ENCODE peak calls at places on chromosomes 5 and 9, in seven cellular contexts. One of them, this sample, is unnamed.

GRCh38 chr5:90353254-90353653 is 56.3 kb downstream of the CETN3 start:
- DNase-seq in breast epithelium: no peak
- DNase-seq in lower lobe of right lung: no peak
- DNase-seq in left ventricle myocardium inferior: no peak
- DNase-seq in right atrium auricular region: no peak
- DNase-seq in sigmoid colon: no peak
- DNase-seq in hepatocyte: no peak
- DNase-seq in this sample: no peak

GRCh38 chr5:168401880-168402279 is 84.4 kb upstream of the RARS1 start:
- DNase-seq in breast epithelium: no peak
- DNase-seq in lower lobe of right lung: no peak
- DNase-seq in left ventricle myocardium inferior: no peak
- DNase-seq in right atrium auricular region: no peak
- DNase-seq in sigmoid colon: no peak
- DNase-seq in hepatocyte: no peak
- DNase-seq in this sample: no peak

GRCh38 chr9:110050925-110051355 is 157.0 kb downstream of the C9orf152 start:
- DNase-seq in breast epithelium: no peak
- DNase-seq in lower lobe of right lung: no peak
- DNase-seq in left ventricle myocardium inferior: no peak
- DNase-seq in right atrium auricular region: peak; percentile 74
- DNase-seq in sigmoid colon: peak; percentile 80
- DNase-seq in hepatocyte: no peak
- DNase-seq in this sample: peak; percentile 87

GRCh38 chr9:128259156-128259555 is 16.7 kb downstream of the GOLGA2 start:
- DNase-seq in breast epithelium: no peak
- DNase-seq in lower lobe of right lung: no peak
- DNase-seq in left ventricle myocardium inferior: no peak
- DNase-seq in right atrium auricular region: no peak
- DNase-seq in sigmoid colon: no peak
- DNase-seq in hepatocyte: no peak
- DNase-seq in this sample: no peak

GRCh38 chr5:161286066-161286655 is 260.4 kb downstream of the GABRB2 start:
- DNase-seq in breast epithelium: no peak
- DNase-seq in lower lobe of right lung: no peak
- DNase-seq in left ventricle myocardium inferior: no peak
- DNase-seq in right atrium auricular region: no peak
- DNase-seq in sigmoid colon: no peak
- DNase-seq in hepatocyte: no peak
- DNase-seq in this sample: no peak

GRCh38 chr5:11540112-11540511 is 364.1 kb downstream of the CTNND2 start:
- DNase-seq in breast epithelium: no peak
- DNase-seq in lower lobe of right lung: no peak
- DNase-seq in left ventricle myocardium inferior: no peak
- DNase-seq in right atrium auricular region: no peak
- DNase-seq in sigmoid colon: no peak
- DNase-seq in hepatocyte: no peak
- DNase-seq in this sample: no peak

GRCh38 chr5:180467028-180467427 is 27.2 kb upstream of the CNOT6 start:
- DNase-seq in breast epithelium: no peak
- DNase-seq in lower lobe of right lung: peak; percentile 89
- DNase-seq in left ventricle myocardium inferior: peak; percentile 41
- DNase-seq in right atrium auricular region: no peak
- DNase-seq in sigmoid colon: no peak
- DNase-seq in hepatocyte: peak; percentile 54
- DNase-seq in this sample: no peak

GRCh38 chr5:33316773-33317172 is 124.0 kb upstream of the TARS1 start:
- DNase-seq in breast epithelium: no peak
- DNase-seq in lower lobe of right lung: no peak
- DNase-seq in left ventricle myocardium inferior: no peak
- DNase-seq in right atrium auricular region: no peak
- DNase-seq in sigmoid colon: no peak
- DNase-seq in hepatocyte: no peak
- DNase-seq in this sample: no peak

GRCh38 chr5:145062280-145062679 is 772.9 kb downstream of the PRELID2 start:
- DNase-seq in breast epithelium: no peak
- DNase-seq in lower lobe of right lung: no peak
- DNase-seq in left ventricle myocardium inferior: no peak
- DNase-seq in right atrium auricular region: no peak
- DNase-seq in sigmoid colon: no peak
- DNase-seq in hepatocyte: peak; percentile 31
- DNase-seq in this sample: no peak

GRCh38 chr5:43400082-43400481 is 12.1 kb downstream of the CCL28 start:
- DNase-seq in breast epithelium: no peak
- DNase-seq in lower lobe of right lung: no peak
- DNase-seq in left ventricle myocardium inferior: no peak
- DNase-seq in right atrium auricular region: no peak
- DNase-seq in sigmoid colon: no peak
- DNase-seq in hepatocyte: no peak
- DNase-seq in this sample: no peak

GRCh38 chr9:69671291-69671903 is 774 bp downstream of the APBA1 start:
- DNase-seq in breast epithelium: no peak
- DNase-seq in lower lobe of right lung: no peak
- DNase-seq in left ventricle myocardium inferior: no peak
- DNase-seq in right atrium auricular region: peak; percentile 63
- DNase-seq in sigmoid colon: no peak
- DNase-seq in hepatocyte: no peak
- DNase-seq in this sample: no peak

GRCh38 chr9:82161876-82162275 is 173.3 kb downstream of the SPATA31D1 start:
- DNase-seq in breast epithelium: no peak
- DNase-seq in lower lobe of right lung: no peak
- DNase-seq in left ventricle myocardium inferior: no peak
- DNase-seq in right atrium auricular region: no peak
- DNase-seq in sigmoid colon: no peak
- DNase-seq in hepatocyte: no peak
- DNase-seq in this sample: no peak

GRCh38 chr9:93207326-93207814 is 23.4 kb downstream of the WNK2 start:
- DNase-seq in breast epithelium: no peak
- DNase-seq in lower lobe of right lung: peak; percentile 40
- DNase-seq in left ventricle myocardium inferior: peak; percentile 64
- DNase-seq in right atrium auricular region: no peak
- DNase-seq in sigmoid colon: peak; percentile 87
- DNase-seq in hepatocyte: no peak
- DNase-seq in this sample: no peak

GRCh38 chr9:121736964-121737462 is 85.6 kb downstream of the DAB2IP start:
- DNase-seq in breast epithelium: peak; percentile 77
- DNase-seq in lower lobe of right lung: peak; percentile 83
- DNase-seq in left ventricle myocardium inferior: peak; percentile 44
- DNase-seq in right atrium auricular region: no peak
- DNase-seq in sigmoid colon: no peak
- DNase-seq in hepatocyte: peak; percentile 69
- DNase-seq in this sample: no peak

GRCh38 chr5:26942481-26942880 is 95.9 kb downstream of the CDH9 start:
- DNase-seq in breast epithelium: no peak
- DNase-seq in lower lobe of right lung: no peak
- DNase-seq in left ventricle myocardium inferior: no peak
- DNase-seq in right atrium auricular region: no peak
- DNase-seq in sigmoid colon: no peak
- DNase-seq in hepatocyte: no peak
- DNase-seq in this sample: no peak

DNA sequence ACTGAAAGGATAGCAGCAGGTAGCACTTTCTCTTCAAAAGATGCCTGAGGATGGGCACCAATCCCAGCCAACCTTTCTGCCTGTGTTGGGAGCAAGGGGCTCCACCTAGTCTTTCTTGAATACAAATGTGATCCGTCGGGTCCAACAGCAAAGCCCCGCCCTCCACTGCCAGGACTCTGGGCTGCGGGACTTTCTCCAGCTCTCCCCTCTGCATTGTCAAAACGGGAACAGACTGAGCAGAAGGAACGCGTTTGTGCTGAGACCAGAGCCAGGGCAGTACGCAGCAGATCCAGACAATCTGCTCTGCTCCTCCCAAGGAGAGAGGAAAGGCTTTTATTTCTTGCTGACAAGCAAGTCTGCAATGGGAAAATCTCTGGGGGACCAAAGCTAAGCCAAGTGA is 139.7 kb downstream of the SEC61B start:
- DNase-seq in breast epithelium: no peak
- DNase-seq in lower lobe of right lung: no peak
- DNase-seq in left ventricle myocardium inferior: no peak
- DNase-seq in right atrium auricular region: no peak
- DNase-seq in sigmoid colon: no peak
- DNase-seq in hepatocyte: no peak
- DNase-seq in this sample: no peak
- H3K27ac ChIP-seq in breast epithelium: no peak overlapping the region
- H3K27ac ChIP-seq in lower lobe of right lung: no peak overlapping the region
- H3K27ac ChIP-seq in left ventricle myocardium inferior: no peak overlapping the region
- H3K27ac ChIP-seq in right atrium auricular region: peak overlapping the region; percentile 11
- H3K27ac ChIP-seq in sigmoid colon: no peak overlapping the region
- H3K27ac ChIP-seq in hepatocyte: no peak overlapping the region
- H3K27ac ChIP-seq in this sample: no peak overlapping the region

GRCh38 chr9:95087659-95088242 is 229.8 kb downstream of the FANCC start:
- DNase-seq in breast epithelium: peak; percentile 42
- DNase-seq in lower lobe of right lung: peak; percentile 69
- DNase-seq in left ventricle myocardium inferior: no peak
- DNase-seq in right atrium auricular region: no peak
- DNase-seq in sigmoid colon: peak; percentile 72
- DNase-seq in hepatocyte: no peak
- DNase-seq in this sample: no peak
- TF ChIP-seq CTCF in breast epithelium: no peak
- TF ChIP-seq CTCF in lower lobe of right lung: no peak
- TF ChIP-seq CTCF in left ventricle myocardium inferior: peak; percentile 29
- TF ChIP-seq CTCF in right atrium auricular region: no peak
- TF ChIP-seq CTCF in sigmoid colon: no peak
- TF ChIP-seq CTCF in hepatocyte: no peak
- TF ChIP-seq CTCF in this sample: no peak

GRCh38 chr5:166127766-166128565 is 2163.5 kb upstream of the WWC1 start:
- DNase-seq in breast epithelium: no peak
- DNase-seq in lower lobe of right lung: no peak
- DNase-seq in left ventricle myocardium inferior: no peak
- DNase-seq in right atrium auricular region: no peak
- DNase-seq in sigmoid colon: no peak
- DNase-seq in hepatocyte: no peak
- DNase-seq in this sample: no peak
- H3K9me3 ChIP-seq in breast epithelium: peaks cover 8% of the 10 kb centered on the region
- H3K9me3 ChIP-seq in lower lobe of right lung: no peaks in the 10 kb centered on the region
- H3K9me3 ChIP-seq in left ventricle myocardium inferior: no peaks in the 10 kb centered on the region
- H3K9me3 ChIP-seq in right atrium auricular region: no peaks in the 10 kb centered on the region
- H3K9me3 ChIP-seq in sigmoid colon: no peaks in the 10 kb centered on the region
- H3K9me3 ChIP-seq in hepatocyte: no peaks in the 10 kb centered on the region
- H3K9me3 ChIP-seq in this sample: no peaks in the 10 kb centered on the region

GRCh38 chr5:91941590-91941989 is 558.5 kb upstream of the ARRDC3 start:
- DNase-seq in breast epithelium: no peak
- DNase-seq in lower lobe of right lung: no peak
- DNase-seq in left ventricle myocardium inferior: no peak
- DNase-seq in right atrium auricular region: no peak
- DNase-seq in sigmoid colon: no peak
- DNase-seq in hepatocyte: no peak
- DNase-seq in this sample: no peak
- H3K27ac ChIP-seq in breast epithelium: no peak overlapping the region
- H3K27ac ChIP-seq in lower lobe of right lung: no peak overlapping the region
- H3K27ac ChIP-seq in left ventricle myocardium inferior: no peak overlapping the region
- H3K27ac ChIP-seq in right atrium auricular region: no peak overlapping the region
- H3K27ac ChIP-seq in sigmoid colon: no peak overlapping the region
- H3K27ac ChIP-seq in hepatocyte: no peak overlapping the region
- H3K27ac ChIP-seq in this sample: peak overlapping the region; percentile 36

GRCh38 chr5:1437452-1437851 is 7.8 kb downstream of the SLC6A3 start:
- DNase-seq in breast epithelium: no peak
- DNase-seq in lower lobe of right lung: no peak
- DNase-seq in left ventricle myocardium inferior: no peak
- DNase-seq in right atrium auricular region: no peak
- DNase-seq in sigmoid colon: no peak
- DNase-seq in hepatocyte: peak; percentile 67
- DNase-seq in this sample: no peak
- TF ChIP-seq CTCF in breast epithelium: no peak
- TF ChIP-seq CTCF in lower lobe of right lung: no peak
- TF ChIP-seq CTCF in left ventricle myocardium inferior: no peak
- TF ChIP-seq CTCF in right atrium auricular region: no peak
- TF ChIP-seq CTCF in sigmoid colon: no peak
- TF ChIP-seq CTCF in hepatocyte: no peak
- TF ChIP-seq CTCF in this sample: no peak

GRCh38 chr5:149439899-149440655 is 61.0 kb upstream of the IL17B start:
- DNase-seq in breast epithelium: peak; percentile 83
- DNase-seq in lower lobe of right lung: no peak
- DNase-seq in left ventricle myocardium inferior: no peak
- DNase-seq in right atrium auricular region: no peak
- DNase-seq in sigmoid colon: no peak
- DNase-seq in hepatocyte: peak; percentile 89
- DNase-seq in this sample: no peak

GRCh38 chr5:149437369-149438040 is 58.4 kb upstream of the IL17B start:
- DNase-seq in breast epithelium: no peak
- DNase-seq in lower lobe of right lung: no peak
- DNase-seq in left ventricle myocardium inferior: no peak
- DNase-seq in right atrium auricular region: no peak
- DNase-seq in sigmoid colon: no peak
- DNase-seq in hepatocyte: no peak
- DNase-seq in this sample: no peak

GRCh38 chr5:149441194-149441753 is 62.2 kb upstream of the IL17B start:
- DNase-seq in breast epithelium: no peak
- DNase-seq in lower lobe of right lung: no peak
- DNase-seq in left ventricle myocardium inferior: no peak
- DNase-seq in right atrium auricular region: no peak
- DNase-seq in sigmoid colon: no peak
- DNase-seq in hepatocyte: no peak
- DNase-seq in this sample: no peak

GRCh38 chr5:149438281-149438680 is 59.2 kb upstream of the IL17B start:
- DNase-seq in breast epithelium: no peak
- DNase-seq in lower lobe of right lung: no peak
- DNase-seq in left ventricle myocardium inferior: no peak
- DNase-seq in right atrium auricular region: no peak
- DNase-seq in sigmoid colon: no peak
- DNase-seq in hepatocyte: no peak
- DNase-seq in this sample: no peak

DNA sequence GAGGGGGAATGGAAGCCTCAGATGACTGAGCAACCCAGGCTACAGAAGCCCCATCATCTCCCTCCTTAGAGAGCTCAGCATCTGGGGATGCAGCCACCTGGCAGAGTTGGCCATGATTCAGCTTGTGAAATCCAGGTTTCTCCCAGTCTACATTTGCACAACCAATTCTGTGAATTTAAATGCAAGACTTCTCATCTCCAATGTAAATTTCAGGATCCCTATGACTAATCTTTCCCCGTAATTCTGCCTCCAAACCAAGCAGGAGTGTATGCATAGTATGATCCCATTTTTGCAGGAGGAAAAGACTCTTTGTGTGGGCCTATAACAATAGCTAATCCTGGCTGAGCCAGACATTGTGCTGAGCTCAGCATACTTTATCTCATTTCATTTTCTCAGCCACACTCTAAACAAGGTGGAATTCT is 59.6 kb upstream of the IL17B start:
- DNase-seq in breast epithelium: no peak
- DNase-seq in lower lobe of right lung: no peak
- DNase-seq in left ventricle myocardium inferior: no peak
- DNase-seq in right atrium auricular region: no peak
- DNase-seq in sigmoid colon: no peak
- DNase-seq in hepatocyte: no peak
- DNase-seq in this sample: no peak
- H3K9me3 ChIP-seq in breast epithelium: no peaks in the 10 kb centered on the region
- H3K9me3 ChIP-seq in lower lobe of right lung: no peaks in the 10 kb centered on the region
- H3K9me3 ChIP-seq in left ventricle myocardium inferior: no peaks in the 10 kb centered on the region
- H3K9me3 ChIP-seq in right atrium auricular region: no peaks in the 10 kb centered on the region
- H3K9me3 ChIP-seq in sigmoid colon: no peaks in the 10 kb centered on the region
- H3K9me3 ChIP-seq in hepatocyte: no peaks in the 10 kb centered on the region
- H3K9me3 ChIP-seq in this sample: no peaks in the 10 kb centered on the region

GRCh38 chr5:64161420-64161819 is 4.2 kb upstream of the RNF180 start:
- DNase-seq in breast epithelium: no peak
- DNase-seq in lower lobe of right lung: no peak
- DNase-seq in left ventricle myocardium inferior: no peak
- DNase-seq in right atrium auricular region: no peak
- DNase-seq in sigmoid colon: no peak
- DNase-seq in hepatocyte: no peak
- DNase-seq in this sample: no peak
- H3K27ac ChIP-seq in breast epithelium: no peak overlapping the region
- H3K27ac ChIP-seq in lower lobe of right lung: no peak overlapping the region
- H3K27ac ChIP-seq in left ventricle myocardium inferior: no peak overlapping the region
- H3K27ac ChIP-seq in right atrium auricular region: no peak overlapping the region
- H3K27ac ChIP-seq in sigmoid colon: no peak overlapping the region
- H3K27ac ChIP-seq in hepatocyte: no peak overlapping the region
- H3K27ac ChIP-seq in this sample: no peak overlapping the region

GRCh38 chr5:136079195-136079985 is 50.6 kb downstream of the TGFBI start:
- DNase-seq in breast epithelium: no peak
- DNase-seq in lower lobe of right lung: no peak
- DNase-seq in left ventricle myocardium inferior: no peak
- DNase-seq in right atrium auricular region: no peak
- DNase-seq in sigmoid colon: no peak
- DNase-seq in hepatocyte: no peak
- DNase-seq in this sample: no peak
- TF ChIP-seq CTCF in breast epithelium: no peak
- TF ChIP-seq CTCF in lower lobe of right lung: peak; percentile 12
- TF ChIP-seq CTCF in left ventricle myocardium inferior: no peak
- TF ChIP-seq CTCF in right atrium auricular region: no peak
- TF ChIP-seq CTCF in sigmoid colon: no peak
- TF ChIP-seq CTCF in hepatocyte: no peak
- TF ChIP-seq CTCF in this sample: no peak

This sample was measured in Panc1.